ENCODE peak calls at places on chromosomes 12 and 14, in ten cellular contexts. Q, E, G, N, A, R, Y, B, T and L are unnamed samples.

GRCh38 chr14:85252011-85252410 is 277.9 kb upstream of the FLRT2 start:
- DNase-seq in Q (no peak), E (peak; percentile 17), G (no peak), N (no peak), A (no peak), R (no peak), Y (no peak), B (no peak), T (no peak), L (no peak)

GRCh38 chr14:29754134-29754533 is 173.5 kb downstream of the PRKD1 start:
- DNase-seq in Q (no peak), E (no peak), G (no peak), N (no peak), A (no peak), R (no peak), Y (no peak), B (no peak), T (no peak), L (no peak)

GRCh38 chr14:85254718-85255117 is 275.2 kb upstream of the FLRT2 start:
- DNase-seq in Q (no peak), E (no peak), G (no peak), N (no peak), A (no peak), R (no peak), Y (no peak), B (no peak), T (no peak), L (no peak)

GRCh38 chr14:54700717-54701116 is 133.8 kb downstream of the SAMD4A start:
- DNase-seq in Q (no peak), E (no peak), G (no peak), N (no peak), A (no peak), R (no peak), Y (no peak), B (no peak), T (no peak), L (no peak)

GRCh38 chr14:60839657-60840056 is 105.1 kb downstream of the MNAT1 start:
- DNase-seq in Q (no peak), E (no peak), G (no peak), N (no peak), A (no peak), R (no peak), Y (no peak), B (no peak), T (no peak), L (no peak)

GRCh38 chr12:96107236-96107635 is 71.8 kb upstream of the LTA4H start:
- DNase-seq in Q (no peak), E (no peak), G (peak; percentile 23), N (no peak), A (no peak), R (no peak), Y (no peak), B (no peak), T (no peak), L (no peak)

GRCh38 chr12:1532367-1532752 is 62.0 kb downstream of the FBXL14 start:
- DNase-seq in Q (no peak), E (no peak), G (no peak), N (no peak), A (no peak), R (no peak), Y (no peak), B (no peak), T (no peak), L (no peak)

GRCh38 chr14:106094654-106095189 is 568.3 kb downstream of the TMEM121 start:
- DNase-seq in Q (no peak), E (peak; percentile 48), G (peak; percentile 34), N (peak; percentile 10), A (peak; percentile 40), R (peak; percentile 4), Y (no peak), B (no peak), T (peak; percentile 42), L (no peak)

GRCh38 chr14:71416392-71416791 is 509.1 kb downstream of the PCNX1 start:
- DNase-seq in Q (no peak), E (no peak), G (no peak), N (no peak), A (no peak), R (no peak), Y (no peak), B (no peak), T (no peak), L (no peak)

GRCh38 chr12:86526060-86526595 is 269.9 kb upstream of the MGAT4C start:
- DNase-seq in Q (no peak), E (no peak), G (no peak), N (no peak), A (no peak), R (no peak), Y (no peak), B (peak; percentile 22), T (no peak), L (no peak)

GRCh38 chr12:56162468-56163290 is 4.5 kb downstream of the MYL6 start:
- DNase-seq in Q (no peak), E (no peak), G (no peak), N (no peak), A (no peak), R (no peak), Y (no peak), B (no peak), T (no peak), L (no peak)
- TF ChIP-seq POLR2A in Q (no peak), E (no peak), G (no peak), N (no peak), A (no peak), R (peak; percentile 46), Y (peak; percentile 47), B (no peak), T (peak; percentile 45), L (no peak)

DNA sequence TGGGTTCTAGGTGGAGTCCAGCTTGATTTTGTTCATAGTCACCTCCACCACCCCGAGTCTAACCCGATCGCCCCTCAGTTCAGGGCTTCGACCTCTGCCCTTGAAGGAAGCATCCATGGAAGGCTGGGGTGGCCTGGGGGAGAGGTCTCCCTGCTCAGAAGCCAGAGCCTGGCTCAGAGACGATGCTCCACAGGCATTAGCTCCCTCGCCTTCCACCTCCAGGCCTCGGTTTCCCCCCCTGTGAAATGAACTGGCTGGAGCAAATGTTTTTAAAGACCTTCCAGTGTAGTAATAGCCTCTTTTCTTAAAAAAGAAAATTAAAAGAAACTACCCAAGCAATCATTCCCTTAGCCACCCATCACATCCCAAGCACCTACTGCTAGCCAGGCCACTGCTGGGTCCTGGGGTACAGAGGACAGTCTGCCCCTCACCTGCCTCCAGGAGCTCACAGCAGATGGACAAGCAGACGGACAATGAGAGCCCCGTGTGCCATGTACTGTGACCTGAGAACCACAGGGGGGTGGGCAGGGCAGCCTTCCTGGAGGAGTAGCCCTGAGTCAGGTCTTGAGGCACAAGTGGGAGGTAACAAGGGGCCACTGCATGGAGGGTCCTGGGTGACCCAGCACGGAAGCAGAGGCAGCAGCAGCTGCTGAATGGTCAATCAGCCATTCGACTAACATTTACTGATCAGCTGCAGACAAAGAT is 42.3 kb upstream of the EML1 start:
- DNase-seq in Q (no peak), E (no peak), G (peak; percentile 5), N (no peak), A (no peak), R (no peak), Y (no peak), B (no peak), T (no peak), L (no peak)
- TF ChIP-seq POLR2A in Q (no peak), E (no peak), G (no peak), N (no peak), A (no peak), R (no peak), Y (no peak), B (no peak), T (no peak), L (no peak)

GRCh38 chr12:114669501-114670256 is 14.3 kb downstream of the TBX3 start:
- DNase-seq in Q (no peak), E (no peak), G (no peak), N (no peak), A (peak; percentile 59), R (no peak), Y (no peak), B (no peak), T (peak; percentile 42), L (no peak)
- TF ChIP-seq POLR2A in Q (no peak), E (no peak), G (no peak), N (no peak), A (no peak), R (no peak), Y (no peak), B (no peak), T (no peak), L (no peak)

GRCh38 chr14:103562135-103562384 is 397 bp downstream of the BAG5 start:
- DNase-seq in Q (no peak), E (no peak), G (no peak), N (no peak), A (no peak), R (no peak), Y (no peak), B (no peak), T (no peak), L (no peak)
- TF ChIP-seq POLR2A in Q (no peak), E (no peak), G (no peak), N (no peak), A (no peak), R (no peak), Y (no peak), B (no peak), T (no peak), L (no peak)